ENCODE peak calls at places on chromosomes 13 and 19, in five cellular contexts. T is dorsolateral prefrontal cortex, Q is endothelial cell, X is fibroblast of mammary gland, D is heart right ventricle. I is an unnamed sample.

GRCh38 chr19:16328824-16329482 is 4.3 kb downstream of the KLF2 start:
- DNase-seq in T (no peak), Q (no peak), X (no peak), D (no peak), I (no peak)

GRCh38 chr19:34686455-34686854 is 9.0 kb downstream of the ZNF302 start:
- DNase-seq in T (no peak), Q (no peak), X (no peak), D (no peak), I (no peak)

GRCh38 chr13:86080340-86080995 is 281.2 kb upstream of the SLITRK6 start:
- DNase-seq in T (no peak), Q (no peak), X (peak; percentile 3), D (no peak), I (no peak)

GRCh38 chr19:22609630-22610029 is 24.5 kb upstream of the ZNF492 start:
- DNase-seq in T (no peak), Q (no peak), X (no peak), D (no peak), I (no peak)

GRCh38 chr13:33204130-33204927 is 81.2 kb downstream of the STARD13 start:
- DNase-seq in T (no peak), Q (no peak), X (peak; percentile 98), D (peak; percentile 87), I (no peak)

GRCh38 chr19:35409191-35409590 is 38.3 kb downstream of the GPR42 start:
- DNase-seq in T (no peak), Q (no peak), X (no peak), D (no peak), I (no peak)

GRCh38 chr19:6772028-6772865 is at the start of gene VAV1:
- DNase-seq in T (no peak), Q (no peak), X (no peak), D (peak; percentile 32), I (no peak)

GRCh38 chr13:42215578-42216421 is 56.2 kb upstream of the AKAP11 start:
- DNase-seq in T (no peak), Q (peak; percentile 39), X (peak; percentile 48), D (no peak), I (no peak)

GRCh38 chr19:642755-643727 is 3.4 kb downstream of the FGF22 start:
- DNase-seq in T (no peak), Q (no peak), X (no peak), D (no peak), I (no peak)

GRCh38 chr19:56670401-56670960 is 1.1 kb downstream of the ZNF835 start:
- DNase-seq in T (no peak), Q (no peak), X (no peak), D (no peak), I (no peak)

GRCh38 chr13:32278456-32278855 is 36.7 kb downstream of the ZAR1L start:
- DNase-seq in T (no peak), Q (no peak), X (peak; percentile 78), D (no peak), I (no peak)

GRCh38 chr13:105159794-105160193 is 1375.7 kb downstream of the EFNB2 start:
- DNase-seq in T (no peak), Q (no peak), X (no peak), D (no peak), I (no peak)

GRCh38 chr19:23281663-23282276 is 31.6 kb upstream of the ZNF724 start:
- DNase-seq in T (no peak), Q (no peak), X (no peak), D (no peak), I (no peak)

GRCh38 chr19:15014579-15014978 is 34.7 kb upstream of the CASP14 start:
- DNase-seq in T (no peak), Q (no peak), X (no peak), D (no peak), I (no peak)

GRCh38 chr13:37406031-37406430 is 192.5 kb downstream of the POSTN start:
- DNase-seq in T (no peak), Q (no peak), X (no peak), D (no peak), I (no peak)

GRCh38 chr19:6744381-6745288 is 5.2 kb downstream of the TRIP10 start:
- DNase-seq in T (peak; percentile 59), Q (no peak), X (peak; percentile 85), D (peak; percentile 95), I (no peak)

DNA sequence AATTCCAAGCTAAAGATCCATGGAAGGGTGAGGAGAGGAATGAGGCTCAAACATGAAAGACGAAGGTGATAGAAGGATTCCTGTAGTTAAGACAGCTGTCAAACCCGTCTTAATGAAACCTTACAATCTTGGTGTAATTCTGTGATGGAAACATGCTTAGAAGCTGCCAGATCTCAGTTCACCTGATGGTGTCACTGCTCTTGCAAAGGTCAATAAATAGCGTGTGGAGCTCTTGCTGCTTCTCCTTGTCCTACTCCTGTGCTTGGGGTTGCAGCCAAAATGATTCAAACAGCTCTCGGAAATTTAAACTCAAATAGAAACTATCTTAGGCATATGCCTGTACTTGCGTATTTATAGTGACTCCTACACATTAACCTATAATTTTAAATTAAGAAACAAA is 1705.0 kb downstream of the OLFM4 start:
- DNase-seq in T (no peak), Q (peak; percentile 13), X (no peak), D (no peak), I (no peak)
- TF ChIP-seq CTCF in T (no peak), Q (no peak), X (no peak), D (no peak), I (peak; percentile 35)

GRCh38 chr19:12792853-12793289 is 1.6 kb downstream of the JUNB start:
- DNase-seq in T (no peak), Q (no peak), X (no peak), D (no peak), I (no peak)
- TF ChIP-seq CTCF in T (no peak), Q (no peak), X (no peak), D (no peak), I (no peak)

DNA sequence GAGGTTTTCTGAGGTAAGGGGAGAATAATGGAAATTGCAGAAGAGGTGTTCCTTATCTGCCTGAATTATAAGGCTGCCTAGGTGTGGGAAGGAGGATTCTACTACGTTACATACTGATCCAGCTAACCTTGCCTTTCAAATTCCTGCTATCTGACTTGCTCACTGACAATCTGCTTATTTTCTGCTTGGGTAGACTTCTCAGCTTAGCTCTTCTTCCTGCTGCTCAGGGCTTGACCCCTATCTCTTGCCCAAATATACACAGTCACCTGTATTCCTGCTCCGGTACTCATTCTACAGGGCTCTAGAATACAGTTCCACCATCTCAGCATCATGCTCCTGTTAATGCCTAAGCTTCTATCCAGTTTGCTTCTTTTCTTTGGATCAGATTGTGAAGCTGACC is 1607.6 kb downstream of the OLFM4 start:
- DNase-seq in T (no peak), Q (no peak), X (no peak), D (no peak), I (no peak)
- TF ChIP-seq CTCF in T (no peak), Q (no peak), X (no peak), D (no peak), I (no peak)

DNA sequence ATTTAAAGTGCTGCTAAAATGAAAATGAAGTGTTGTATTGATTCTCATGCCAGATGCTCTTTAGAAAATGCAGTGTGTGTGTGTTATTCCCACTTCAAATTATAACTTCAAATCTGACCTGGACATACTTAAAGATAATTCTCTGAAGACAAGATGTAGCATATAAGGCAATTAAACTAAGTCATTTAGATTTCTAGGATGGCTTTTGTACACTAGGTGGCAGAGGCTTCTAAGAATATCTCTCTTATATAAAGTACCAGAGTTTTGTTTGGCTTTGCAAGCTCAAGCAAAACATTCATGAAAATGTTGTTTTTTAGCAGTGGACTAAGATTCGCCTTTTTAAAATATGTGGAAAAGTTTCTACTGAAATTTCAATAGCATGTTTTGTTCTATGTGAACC is 407.2 kb downstream of the GPC5 start:
- DNase-seq in T (no peak), Q (no peak), X (no peak), D (no peak), I (no peak)
- TF ChIP-seq CTCF in T (no peak), Q (no peak), X (no peak), D (peak; percentile 12), I (peak; percentile 21)